ENCODE peak calls at places on chromosomes 3 and 15, in nine cellular contexts. T is upper lobe of left lung, Q is cardiac muscle cell, K is ovary, X is WERI-Rb-1, Y is cardiac fibroblast, A is kidney, D is AG04450, B is brain microvascular endothelial cell. R is an unnamed sample.

GRCh38 chr3:45948881-45949280 is 5.6 kb downstream of the CXCR6 start:
- DNase-seq in D (no peak), K (no peak), Q (no peak), B (no peak), Y (no peak), A (no peak), T (no peak), X (no peak), R (no peak)

GRCh38 chr3:14461748-14462324 is 59.4 kb downstream of the SLC6A6 start:
- DNase-seq in K (no peak), D (peak; percentile 34), T (peak; percentile 48), B (peak; percentile 65), A (peak; percentile 78), Y (peak; percentile 82), X (peak; percentile 82), Q (peak; percentile 82), R (peak; percentile 23)

GRCh38 chr15:89342840-89343239 is 8.2 kb upstream of the POLG start:
- DNase-seq in X (no peak), K (no peak), T (no peak), B (no peak), D (no peak), Y (no peak), A (no peak), Q (no peak), R (no peak)

GRCh38 chr3:10248984-10249748 is 907 bp downstream of the TATDN2 start:
- DNase-seq in Q (no peak), A (peak; percentile 78), D (no peak), K (peak; percentile 52), B (peak; percentile 4), Y (no peak), X (peak; percentile 17), T (peak; percentile 51), R (no peak)

GRCh38 chr15:28917791-28918140 is 32.0 kb downstream of the APBA2 start:
- DNase-seq in X (no peak), Q (no peak), Y (no peak), B (no peak), D (no peak), K (no peak), T (no peak), A (no peak), R (no peak)

GRCh38 chr3:39130693-39131265 is 22.6 kb downstream of the CSRNP1 start:
- DNase-seq in T (no peak), B (no peak), Q (no peak), A (peak; percentile 24), Y (no peak), D (no peak), X (no peak), K (no peak), R (no peak)

GRCh38 chr3:44033123-44033522 is 208.6 kb upstream of the TOPAZ1 start:
- DNase-seq in B (no peak), T (no peak), Y (no peak), Q (no peak), D (no peak), K (no peak), A (no peak), X (no peak), R (no peak)

GRCh38 chr15:53982281-53982680 is 4.0 kb downstream of the UNC13C start:
- DNase-seq in T (no peak), K (no peak), Q (no peak), Y (no peak), D (no peak), X (no peak), A (no peak), B (no peak), R (no peak)

GRCh38 chr3:42682301-42683070 is 2.9 kb upstream of the KLHL40 start:
- DNase-seq in T (no peak), Y (no peak), B (no peak), K (peak; percentile 3), X (peak; percentile 2), Q (no peak), D (no peak), A (peak; percentile 46), R (no peak)

GRCh38 chr3:157953565-157953964 is 152.7 kb downstream of the SHOX2 start:
- DNase-seq in Y (no peak), K (no peak), T (no peak), A (no peak), Q (no peak), X (no peak), D (no peak), B (no peak), R (no peak)

DNA sequence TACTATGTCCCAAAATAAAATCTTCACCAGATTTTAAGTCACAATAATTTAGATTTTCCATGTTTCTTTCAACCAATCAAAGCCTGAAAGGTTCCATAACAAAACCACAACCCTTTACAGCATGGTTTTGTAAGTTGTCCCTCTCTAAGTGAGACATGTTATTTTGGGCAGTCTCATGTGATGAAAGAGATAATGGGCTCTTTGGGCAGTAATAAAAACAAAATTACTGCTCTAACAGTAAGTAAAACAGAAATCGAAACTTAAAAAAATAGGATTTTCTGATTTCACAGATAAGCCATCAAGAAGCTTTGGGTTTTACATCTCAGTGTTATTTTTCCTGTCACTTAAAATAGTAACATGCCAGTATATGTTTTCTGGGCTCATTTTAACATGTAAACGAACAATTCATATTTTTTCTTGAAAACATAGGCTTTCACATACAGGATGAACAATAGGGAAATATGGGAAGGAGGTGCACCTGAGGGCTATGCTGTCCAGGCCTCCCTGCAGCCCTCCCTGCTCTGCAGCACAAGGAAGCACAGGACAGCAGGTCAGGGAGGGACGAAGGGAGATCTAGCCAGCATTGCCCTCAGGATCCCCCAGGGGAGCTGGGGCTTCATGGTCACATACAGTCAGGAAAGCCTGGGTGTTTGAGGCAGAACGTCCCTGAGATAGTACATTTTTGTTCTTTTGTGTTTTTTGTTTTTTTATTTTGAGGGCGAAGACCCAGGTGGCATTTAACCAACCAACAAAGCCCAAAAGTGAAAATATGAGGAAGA is 157.4 kb downstream of the SHOX2 start:
- DNase-seq in Q (no peak), X (peak; percentile 24), T (no peak), B (no peak), D (no peak), A (no peak), K (no peak), Y (no peak), R (no peak)
- H3K4me3 ChIP-seq in Q (no peak overlapping the region), X (no peak overlapping the region), T (no peak overlapping the region), B (no peak overlapping the region), D (no peak overlapping the region), A (no peak overlapping the region), K (no peak overlapping the region), Y (no peak overlapping the region), R (no peak overlapping the region)

GRCh38 chr15:101017935-101018849 is 99.0 kb downstream of the LRRK1 start:
- DNase-seq in Y (peak; percentile 90), X (no peak), D (no peak), Q (peak; percentile 83), K (no peak), B (no peak), A (peak; percentile 41), T (no peak), R (no peak)

GRCh38 chr15:101014921-101015841 is 96.0 kb downstream of the LRRK1 start:
- DNase-seq in D (no peak), X (peak; percentile 79), A (peak; percentile 89), B (peak; percentile 45), Q (peak; percentile 80), T (peak; percentile 65), Y (peak; percentile 81), K (peak; percentile 84), R (peak; percentile 21)

GRCh38 chr15:101016581-101016980 is 97.4 kb downstream of the LRRK1 start:
- DNase-seq in K (no peak), Q (no peak), B (no peak), A (peak; percentile 36), X (no peak), T (no peak), D (no peak), Y (no peak), R (no peak)

GRCh38 chr15:101019351-101019750 is 100.2 kb downstream of the LRRK1 start:
- DNase-seq in Y (no peak), D (no peak), T (no peak), B (no peak), X (no peak), K (no peak), Q (no peak), A (no peak), R (no peak)

DNA sequence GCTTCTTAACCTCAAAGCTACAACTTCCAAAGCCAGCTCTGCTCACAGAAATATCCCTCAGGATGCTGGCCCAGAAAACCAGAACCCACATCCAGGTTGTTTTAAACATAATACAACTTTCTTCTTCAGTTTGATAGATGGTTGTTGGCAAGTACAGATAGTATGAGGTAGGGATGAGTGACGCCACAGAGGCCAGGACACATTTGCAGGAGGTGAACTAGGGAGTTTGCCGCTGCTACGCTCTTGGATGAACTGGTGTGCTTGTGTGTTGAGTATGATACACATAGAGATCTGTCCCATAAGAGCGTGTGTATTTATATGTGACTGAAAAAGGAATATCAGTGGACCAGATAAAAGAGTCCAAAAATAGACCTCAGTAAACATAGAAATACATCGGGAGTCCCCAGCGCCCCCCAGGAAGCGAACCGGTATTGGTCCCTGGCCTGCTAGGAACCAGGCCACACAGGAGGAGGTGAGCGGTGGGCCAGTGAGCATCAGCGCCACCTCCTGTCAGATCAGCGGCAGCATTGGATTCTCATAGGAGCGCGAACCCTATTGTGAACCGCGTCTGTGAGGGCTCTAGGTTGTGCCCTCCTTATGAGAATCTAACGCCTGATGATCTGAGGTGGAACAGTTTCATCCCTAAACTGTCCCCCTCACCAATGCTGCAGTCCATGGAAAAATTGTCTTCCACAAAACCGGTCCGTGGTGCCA is 98.0 kb downstream of the LRRK1 start:
- DNase-seq in T (no peak), D (no peak), Q (no peak), Y (peak; percentile 23), A (peak; percentile 42), X (peak; percentile 27), B (no peak), K (no peak), R (no peak)
- TF ChIP-seq CTCF in T (no peak), D (no peak), Q (peak; percentile 28), Y (peak; percentile 33), A (no peak), X (peak; percentile 63), B (peak; percentile 47), K (no peak), R (peak; percentile 17)

DNA sequence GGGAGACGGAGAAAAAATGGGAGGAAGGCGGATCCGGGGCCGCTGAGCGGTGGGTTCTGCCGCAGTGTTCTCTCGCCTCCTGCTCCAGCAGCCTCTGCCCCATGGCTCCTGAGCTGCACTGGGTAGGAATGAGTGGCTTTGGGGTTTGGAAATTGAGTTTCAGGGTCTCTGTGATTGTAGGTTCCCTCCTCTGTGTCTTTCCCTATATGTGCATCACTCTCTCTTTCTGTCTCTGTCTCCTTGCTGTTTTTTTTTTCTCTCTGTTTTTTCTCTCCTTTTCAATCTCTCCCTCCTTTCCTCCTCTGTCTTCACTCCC is 1.9 kb downstream of the GRM7 start:
- DNase-seq in Q (no peak), Y (no peak), T (no peak), B (no peak), A (no peak), D (no peak), X (no peak), K (no peak), R (no peak)
- H3K4me3 ChIP-seq in Q (no peak overlapping the region), Y (no peak overlapping the region), T (no peak overlapping the region), B (no peak overlapping the region), A (no peak overlapping the region), D (no peak overlapping the region), X (no peak overlapping the region), K (peak overlapping the region; percentile 37), R (no peak overlapping the region)

DNA sequence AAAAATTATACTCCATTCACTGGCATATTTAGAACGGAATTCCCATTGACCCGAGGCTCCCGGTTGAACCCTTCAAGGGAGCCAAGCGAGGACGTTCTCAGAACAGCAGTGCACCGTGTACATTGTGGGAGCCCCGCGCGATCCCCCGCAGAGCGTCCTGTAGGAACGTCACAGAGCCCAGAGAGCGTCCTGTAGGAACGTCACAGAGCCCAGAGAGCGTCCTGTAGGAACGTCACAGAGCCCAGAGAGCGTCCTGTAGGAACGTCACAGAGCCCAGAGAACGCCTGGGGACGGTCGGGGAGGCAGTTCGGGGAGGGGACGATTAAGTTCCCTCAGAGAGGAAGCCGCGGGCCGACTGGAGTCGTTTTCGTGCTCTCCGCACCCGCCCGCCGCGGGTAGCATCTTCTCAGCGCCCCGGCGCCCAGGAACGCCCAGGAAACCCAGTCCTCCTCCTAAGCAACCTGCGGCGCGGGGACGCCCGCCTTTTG is 506 bp upstream of the ATP1B3 start:
- DNase-seq in A (peak; percentile 87), T (peak; percentile 73), B (peak; percentile 56), K (peak; percentile 80), Q (peak; percentile 73), Y (peak; percentile 60), D (no peak), X (peak; percentile 81), R (no peak)
- TF ChIP-seq CTCF in A (no peak), T (no peak), B (no peak), K (peak; percentile 11), Q (no peak), Y (no peak), D (no peak), X (no peak), R (no peak)